ENCODE peak calls at places on chromosomes 11 and 22, in six cellular contexts. C is AG10803; W is activated CD8-positive, alpha-beta T cell treated with anti-CD3 and anti-CD28 coated beads for 36 hours; R is stimulated activated CD4-positive, alpha-beta T cell treated with anti-CD3 and anti-CD28 coated beads, Interleukin-1b, Interleukin-23, amount 100 ng/mL, for 24 hours; Y is IMR-90; N is left ventricle myocardium superior. O is an unnamed sample.

GRCh38 chr11:43996318-43996717 is 51.5 kb upstream of the ACCSL start:
- DNase-seq in C (no peak), W (no peak), R (no peak), Y (no peak), N (no peak), O (no peak)

GRCh38 chr11:111562692-111563389 is 22.3 kb downstream of the LAYN start:
- DNase-seq in C (no peak), W (no peak), R (no peak), Y (no peak), N (no peak), O (no peak)

GRCh38 chr11:35165416-35166368 is 26.7 kb downstream of the CD44 start:
- DNase-seq in C (peak), W (peak), R (peak), Y (peak), N (no peak), O (no peak)

GRCh38 chr11:105153392-105153791 is 13.8 kb upstream of the CARD18 start:
- DNase-seq in C (no peak), W (no peak), R (no peak), Y (no peak), N (no peak), O (no peak)

GRCh38 chr22:43313497-43314474 is 29.4 kb downstream of the SCUBE1 start:
- DNase-seq in C (peak), W (no peak), R (no peak), Y (no peak), N (peak), O (peak)

GRCh38 chr11:67270256-67271211 is 4.3 kb downstream of the GRK2 start:
- DNase-seq in C (no peak), W (no peak), R (no peak), Y (no peak), N (peak), O (peak)

GRCh38 chr11:114066046-114066648 is 6.6 kb downstream of the ZBTB16 start:
- DNase-seq in C (no peak), W (no peak), R (no peak), Y (no peak), N (no peak), O (no peak)

GRCh38 chr22:46500201-46500600 is 37.2 kb downstream of the CELSR1 start:
- DNase-seq in C (no peak), W (peak), R (no peak), Y (no peak), N (no peak), O (peak)

GRCh38 chr11:75031771-75032549 is 43.2 kb downstream of the NEU3 start:
- DNase-seq in C (peak), W (peak), R (peak), Y (peak), N (peak), O (peak)

GRCh38 chr22:22787151-22787550 is 100.5 kb upstream of the IGLL5 start:
- DNase-seq in C (no peak), W (no peak), R (no peak), Y (no peak), N (no peak), O (no peak)

GRCh38 chr11:78354741-78355705 is 62.6 kb downstream of the GAB2 start:
- DNase-seq in C (peak), W (no peak), R (no peak), Y (no peak), N (no peak), O (no peak)

GRCh38 chr11:35303596-35304392 is 115.6 kb downstream of the SLC1A2 start:
- DNase-seq in C (peak), W (no peak), R (no peak), Y (peak), N (peak), O (peak)

GRCh38 chr11:2314525-2315394 is 12.9 kb downstream of the TSPAN32 start:
- DNase-seq in C (peak), W (no peak), R (no peak), Y (peak), N (peak), O (peak)

GRCh38 chr11:57248780-57249383 is 11.8 kb upstream of the APLNR start:
- DNase-seq in C (peak), W (peak), R (no peak), Y (peak), N (peak), O (peak)

GRCh38 chr11:88152381-88152780 is 22.9 kb downstream of the RAB38 start:
- DNase-seq in C (no peak), W (no peak), R (no peak), Y (peak), N (no peak), O (no peak)

O was measured in kidney.